ENCODE peak calls at places on chromosomes 6 and 20, in nine cellular contexts. One of them, this sample, is unnamed.
A peak's percentile ranks its signal among the peaks of the same experiment; 100 is the strongest.

GRCh38 chr6:170049641-170050491 is 241.0 kb downstream of the DLL1 start:
- DNase-seq in left ventricle myocardium inferior: peak; percentile 87
- DNase-seq in bronchial epithelial cell: peak; percentile 57
- DNase-seq in Panc1: no peak
- DNase-seq in amniotic stem cell: no peak
- DNase-seq in stimulated activated CD4-positive, alpha-beta T cell treated with anti-CD3 and anti-CD28 coated beads, Interleukin-4, amount 100 ng/mL, for 24 hours: no peak
- DNase-seq in activated CD4-positive, alpha-beta memory T cell treated with anti-CD3 and anti-CD28 coated beads, Interleukin-2, amount 10 ng/mL, durations not matched to agents 7 days and 5 days: no peak
- DNase-seq in Peyer's patch: peak; percentile 87
- DNase-seq in esophagus squamous epithelium: no peak
- DNase-seq in this sample: no peak

GRCh38 chr20:760751-761417 is 7.4 kb downstream of the SLC52A3 start:
- DNase-seq in left ventricle myocardium inferior: no peak
- DNase-seq in bronchial epithelial cell: peak; percentile 21
- DNase-seq in Panc1: no peak
- DNase-seq in amniotic stem cell: no peak
- DNase-seq in stimulated activated CD4-positive, alpha-beta T cell treated with anti-CD3 and anti-CD28 coated beads, Interleukin-4, amount 100 ng/mL, for 24 hours: peak; percentile 30
- DNase-seq in activated CD4-positive, alpha-beta memory T cell treated with anti-CD3 and anti-CD28 coated beads, Interleukin-2, amount 10 ng/mL, durations not matched to agents 7 days and 5 days: peak; percentile 36
- DNase-seq in Peyer's patch: no peak
- DNase-seq in esophagus squamous epithelium: no peak
- DNase-seq in this sample: peak; percentile 64

GRCh38 chr20:33732166-33732970 is 572 bp downstream of the ZNF341 start:
- DNase-seq in left ventricle myocardium inferior: peak; percentile 89
- DNase-seq in bronchial epithelial cell: peak; percentile 50
- DNase-seq in Panc1: no peak
- DNase-seq in amniotic stem cell: peak; percentile 41
- DNase-seq in stimulated activated CD4-positive, alpha-beta T cell treated with anti-CD3 and anti-CD28 coated beads, Interleukin-4, amount 100 ng/mL, for 24 hours: peak; percentile 75
- DNase-seq in activated CD4-positive, alpha-beta memory T cell treated with anti-CD3 and anti-CD28 coated beads, Interleukin-2, amount 10 ng/mL, durations not matched to agents 7 days and 5 days: peak; percentile 88
- DNase-seq in Peyer's patch: peak; percentile 94
- DNase-seq in esophagus squamous epithelium: peak; percentile 54
- DNase-seq in this sample: peak; percentile 77

GRCh38 chr6:116954938-116955337 is 77.9 kb downstream of the RFX6 start:
- DNase-seq in left ventricle myocardium inferior: no peak
- DNase-seq in bronchial epithelial cell: no peak
- DNase-seq in Panc1: no peak
- DNase-seq in amniotic stem cell: no peak
- DNase-seq in stimulated activated CD4-positive, alpha-beta T cell treated with anti-CD3 and anti-CD28 coated beads, Interleukin-4, amount 100 ng/mL, for 24 hours: no peak
- DNase-seq in activated CD4-positive, alpha-beta memory T cell treated with anti-CD3 and anti-CD28 coated beads, Interleukin-2, amount 10 ng/mL, durations not matched to agents 7 days and 5 days: no peak
- DNase-seq in Peyer's patch: no peak
- DNase-seq in esophagus squamous epithelium: no peak
- DNase-seq in this sample: no peak

GRCh38 chr6:5999688-6000608 is 6.8 kb downstream of the NRN1 start:
- DNase-seq in left ventricle myocardium inferior: no peak
- DNase-seq in bronchial epithelial cell: no peak
- DNase-seq in Panc1: no peak
- DNase-seq in amniotic stem cell: no peak
- DNase-seq in stimulated activated CD4-positive, alpha-beta T cell treated with anti-CD3 and anti-CD28 coated beads, Interleukin-4, amount 100 ng/mL, for 24 hours: no peak
- DNase-seq in activated CD4-positive, alpha-beta memory T cell treated with anti-CD3 and anti-CD28 coated beads, Interleukin-2, amount 10 ng/mL, durations not matched to agents 7 days and 5 days: no peak
- DNase-seq in Peyer's patch: no peak
- DNase-seq in esophagus squamous epithelium: no peak
- DNase-seq in this sample: no peak

GRCh38 chr6:17490724-17491123 is 97.3 kb downstream of the CAP2 start:
- DNase-seq in left ventricle myocardium inferior: no peak
- DNase-seq in bronchial epithelial cell: no peak
- DNase-seq in Panc1: no peak
- DNase-seq in amniotic stem cell: no peak
- DNase-seq in stimulated activated CD4-positive, alpha-beta T cell treated with anti-CD3 and anti-CD28 coated beads, Interleukin-4, amount 100 ng/mL, for 24 hours: no peak
- DNase-seq in activated CD4-positive, alpha-beta memory T cell treated with anti-CD3 and anti-CD28 coated beads, Interleukin-2, amount 10 ng/mL, durations not matched to agents 7 days and 5 days: no peak
- DNase-seq in Peyer's patch: peak; percentile 51
- DNase-seq in esophagus squamous epithelium: no peak
- DNase-seq in this sample: no peak

GRCh38 chr20:5933802-5934436 is 16.4 kb downstream of the TRMT6 start:
- DNase-seq in left ventricle myocardium inferior: no peak
- DNase-seq in bronchial epithelial cell: peak; percentile 37
- DNase-seq in Panc1: peak; percentile 25
- DNase-seq in amniotic stem cell: no peak
- DNase-seq in stimulated activated CD4-positive, alpha-beta T cell treated with anti-CD3 and anti-CD28 coated beads, Interleukin-4, amount 100 ng/mL, for 24 hours: no peak
- DNase-seq in activated CD4-positive, alpha-beta memory T cell treated with anti-CD3 and anti-CD28 coated beads, Interleukin-2, amount 10 ng/mL, durations not matched to agents 7 days and 5 days: no peak
- DNase-seq in Peyer's patch: no peak
- DNase-seq in esophagus squamous epithelium: no peak
- DNase-seq in this sample: no peak

GRCh38 chr6:170464524-170464979 is 88.6 kb downstream of the PSMB1 start:
- DNase-seq in left ventricle myocardium inferior: no peak
- DNase-seq in bronchial epithelial cell: no peak
- DNase-seq in Panc1: no peak
- DNase-seq in amniotic stem cell: no peak
- DNase-seq in stimulated activated CD4-positive, alpha-beta T cell treated with anti-CD3 and anti-CD28 coated beads, Interleukin-4, amount 100 ng/mL, for 24 hours: no peak
- DNase-seq in activated CD4-positive, alpha-beta memory T cell treated with anti-CD3 and anti-CD28 coated beads, Interleukin-2, amount 10 ng/mL, durations not matched to agents 7 days and 5 days: no peak
- DNase-seq in Peyer's patch: no peak
- DNase-seq in esophagus squamous epithelium: no peak
- DNase-seq in this sample: peak; percentile 46

GRCh38 chr6:12528581-12529363 is 187.8 kb upstream of the PHACTR1 start:
- DNase-seq in left ventricle myocardium inferior: no peak
- DNase-seq in bronchial epithelial cell: no peak
- DNase-seq in Panc1: no peak
- DNase-seq in amniotic stem cell: no peak
- DNase-seq in stimulated activated CD4-positive, alpha-beta T cell treated with anti-CD3 and anti-CD28 coated beads, Interleukin-4, amount 100 ng/mL, for 24 hours: no peak
- DNase-seq in activated CD4-positive, alpha-beta memory T cell treated with anti-CD3 and anti-CD28 coated beads, Interleukin-2, amount 10 ng/mL, durations not matched to agents 7 days and 5 days: no peak
- DNase-seq in Peyer's patch: no peak
- DNase-seq in esophagus squamous epithelium: no peak
- DNase-seq in this sample: no peak

GRCh38 chr20:39259808-39260207 is 297.7 kb downstream of the DHX35 start:
- DNase-seq in left ventricle myocardium inferior: no peak
- DNase-seq in bronchial epithelial cell: no peak
- DNase-seq in Panc1: no peak
- DNase-seq in amniotic stem cell: no peak
- DNase-seq in stimulated activated CD4-positive, alpha-beta T cell treated with anti-CD3 and anti-CD28 coated beads, Interleukin-4, amount 100 ng/mL, for 24 hours: no peak
- DNase-seq in activated CD4-positive, alpha-beta memory T cell treated with anti-CD3 and anti-CD28 coated beads, Interleukin-2, amount 10 ng/mL, durations not matched to agents 7 days and 5 days: no peak
- DNase-seq in Peyer's patch: no peak
- DNase-seq in esophagus squamous epithelium: no peak
- DNase-seq in this sample: no peak

GRCh38 chr6:2503816-2504494 is 246.8 kb downstream of the MYLK4 start:
- DNase-seq in left ventricle myocardium inferior: no peak
- DNase-seq in bronchial epithelial cell: peak; percentile 36
- DNase-seq in Panc1: no peak
- DNase-seq in amniotic stem cell: no peak
- DNase-seq in stimulated activated CD4-positive, alpha-beta T cell treated with anti-CD3 and anti-CD28 coated beads, Interleukin-4, amount 100 ng/mL, for 24 hours: no peak
- DNase-seq in activated CD4-positive, alpha-beta memory T cell treated with anti-CD3 and anti-CD28 coated beads, Interleukin-2, amount 10 ng/mL, durations not matched to agents 7 days and 5 days: no peak
- DNase-seq in Peyer's patch: no peak
- DNase-seq in esophagus squamous epithelium: no peak
- DNase-seq in this sample: no peak

GRCh38 chr6:141169419-141169818 is 963.3 kb upstream of the GJE1 start:
- DNase-seq in left ventricle myocardium inferior: no peak
- DNase-seq in bronchial epithelial cell: no peak
- DNase-seq in Panc1: no peak
- DNase-seq in amniotic stem cell: peak; percentile 55
- DNase-seq in stimulated activated CD4-positive, alpha-beta T cell treated with anti-CD3 and anti-CD28 coated beads, Interleukin-4, amount 100 ng/mL, for 24 hours: no peak
- DNase-seq in activated CD4-positive, alpha-beta memory T cell treated with anti-CD3 and anti-CD28 coated beads, Interleukin-2, amount 10 ng/mL, durations not matched to agents 7 days and 5 days: no peak
- DNase-seq in Peyer's patch: no peak
- DNase-seq in esophagus squamous epithelium: no peak
- DNase-seq in this sample: no peak

GRCh38 chr6:145257757-145258521 is 477.4 kb downstream of the EPM2A start:
- DNase-seq in left ventricle myocardium inferior: no peak
- DNase-seq in bronchial epithelial cell: no peak
- DNase-seq in Panc1: no peak
- DNase-seq in amniotic stem cell: no peak
- DNase-seq in stimulated activated CD4-positive, alpha-beta T cell treated with anti-CD3 and anti-CD28 coated beads, Interleukin-4, amount 100 ng/mL, for 24 hours: no peak
- DNase-seq in activated CD4-positive, alpha-beta memory T cell treated with anti-CD3 and anti-CD28 coated beads, Interleukin-2, amount 10 ng/mL, durations not matched to agents 7 days and 5 days: no peak
- DNase-seq in Peyer's patch: no peak
- DNase-seq in esophagus squamous epithelium: no peak
- DNase-seq in this sample: no peak

GRCh38 chr6:106508836-106509235 is 120.5 kb downstream of the RTN4IP1 start:
- DNase-seq in left ventricle myocardium inferior: no peak
- DNase-seq in bronchial epithelial cell: peak; percentile 82
- DNase-seq in Panc1: no peak
- DNase-seq in amniotic stem cell: no peak
- DNase-seq in stimulated activated CD4-positive, alpha-beta T cell treated with anti-CD3 and anti-CD28 coated beads, Interleukin-4, amount 100 ng/mL, for 24 hours: no peak
- DNase-seq in activated CD4-positive, alpha-beta memory T cell treated with anti-CD3 and anti-CD28 coated beads, Interleukin-2, amount 10 ng/mL, durations not matched to agents 7 days and 5 days: no peak
- DNase-seq in Peyer's patch: no peak
- DNase-seq in esophagus squamous epithelium: no peak
- DNase-seq in this sample: no peak

GRCh38 chr20:20492521-20493334 is 124.8 kb downstream of the INSM1 start:
- DNase-seq in left ventricle myocardium inferior: no peak
- DNase-seq in bronchial epithelial cell: no peak
- DNase-seq in Panc1: no peak
- DNase-seq in amniotic stem cell: no peak
- DNase-seq in stimulated activated CD4-positive, alpha-beta T cell treated with anti-CD3 and anti-CD28 coated beads, Interleukin-4, amount 100 ng/mL, for 24 hours: no peak
- DNase-seq in activated CD4-positive, alpha-beta memory T cell treated with anti-CD3 and anti-CD28 coated beads, Interleukin-2, amount 10 ng/mL, durations not matched to agents 7 days and 5 days: no peak
- DNase-seq in Peyer's patch: no peak
- DNase-seq in esophagus squamous epithelium: no peak
- DNase-seq in this sample: no peak

GRCh38 chr6:144811140-144811539 is 526.0 kb downstream of the UTRN start:
- DNase-seq in left ventricle myocardium inferior: no peak
- DNase-seq in bronchial epithelial cell: no peak
- DNase-seq in Panc1: no peak
- DNase-seq in amniotic stem cell: no peak
- DNase-seq in stimulated activated CD4-positive, alpha-beta T cell treated with anti-CD3 and anti-CD28 coated beads, Interleukin-4, amount 100 ng/mL, for 24 hours: no peak
- DNase-seq in activated CD4-positive, alpha-beta memory T cell treated with anti-CD3 and anti-CD28 coated beads, Interleukin-2, amount 10 ng/mL, durations not matched to agents 7 days and 5 days: no peak
- DNase-seq in Peyer's patch: no peak
- DNase-seq in esophagus squamous epithelium: no peak
- DNase-seq in this sample: no peak

GRCh38 chr6:26311012-26311384 is 54.0 kb upstream of the BTN3A2 start:
- DNase-seq in left ventricle myocardium inferior: no peak
- DNase-seq in bronchial epithelial cell: peak; percentile 56
- DNase-seq in Panc1: no peak
- DNase-seq in amniotic stem cell: no peak
- DNase-seq in stimulated activated CD4-positive, alpha-beta T cell treated with anti-CD3 and anti-CD28 coated beads, Interleukin-4, amount 100 ng/mL, for 24 hours: peak; percentile 65
- DNase-seq in activated CD4-positive, alpha-beta memory T cell treated with anti-CD3 and anti-CD28 coated beads, Interleukin-2, amount 10 ng/mL, durations not matched to agents 7 days and 5 days: peak; percentile 45
- DNase-seq in Peyer's patch: no peak
- DNase-seq in esophagus squamous epithelium: no peak
- DNase-seq in this sample: peak; percentile 61

GRCh38 chr20:62576815-62577214 is 65.5 kb upstream of the SLCO4A1 start:
- DNase-seq in left ventricle myocardium inferior: no peak
- DNase-seq in bronchial epithelial cell: no peak
- DNase-seq in Panc1: no peak
- DNase-seq in amniotic stem cell: no peak
- DNase-seq in stimulated activated CD4-positive, alpha-beta T cell treated with anti-CD3 and anti-CD28 coated beads, Interleukin-4, amount 100 ng/mL, for 24 hours: no peak
- DNase-seq in activated CD4-positive, alpha-beta memory T cell treated with anti-CD3 and anti-CD28 coated beads, Interleukin-2, amount 10 ng/mL, durations not matched to agents 7 days and 5 days: no peak
- DNase-seq in Peyer's patch: no peak
- DNase-seq in esophagus squamous epithelium: no peak
- DNase-seq in this sample: no peak

GRCh38 chr20:37316116-37316774 is 26.8 kb downstream of the MANBAL start:
- DNase-seq in left ventricle myocardium inferior: no peak
- DNase-seq in bronchial epithelial cell: no peak
- DNase-seq in Panc1: no peak
- DNase-seq in amniotic stem cell: no peak
- DNase-seq in stimulated activated CD4-positive, alpha-beta T cell treated with anti-CD3 and anti-CD28 coated beads, Interleukin-4, amount 100 ng/mL, for 24 hours: no peak
- DNase-seq in activated CD4-positive, alpha-beta memory T cell treated with anti-CD3 and anti-CD28 coated beads, Interleukin-2, amount 10 ng/mL, durations not matched to agents 7 days and 5 days: peak; percentile 36
- DNase-seq in Peyer's patch: peak; percentile 80
- DNase-seq in esophagus squamous epithelium: no peak
- DNase-seq in this sample: no peak

This sample was measured in activated naive CD8-positive, alpha-beta T cell treated with anti-CD3 and anti-CD28 coated beads, Interleukin-2, amount 50 U/mL, for 24 hours.